ENCODE peak calls at places on chromosomes 5 and 9, in six cellular contexts. U, Z, J, K, S and F are unnamed samples.

GRCh38 chr5:585962-586628 is 26.0 kb upstream of the CEP72 start:
- DNase-seq in U (no peak), Z (no peak), J (peak), K (no peak), S (no peak), F (no peak)

GRCh38 chr5:84017704-84018240 is 297.1 kb upstream of the HAPLN1 start:
- DNase-seq in U (no peak), Z (no peak), J (no peak), K (no peak), S (no peak), F (no peak)

GRCh38 chr5:61333351-61334223 is 1.5 kb downstream of the ZSWIM6 start:
- DNase-seq in U (peak), Z (peak), J (peak), K (no peak), S (peak), F (no peak)

GRCh38 chr9:121956808-121957207 is 136.3 kb downstream of the TTLL11 start:
- DNase-seq in U (no peak), Z (no peak), J (no peak), K (no peak), S (no peak), F (no peak)

GRCh38 chr9:110125207-110125751 is 82.7 kb downstream of the C9orf152 start:
- DNase-seq in U (no peak), Z (peak), J (peak), K (no peak), S (peak), F (peak)

GRCh38 chr5:134345996-134346395 is 21.0 kb downstream of the CDKL3 start:
- DNase-seq in U (no peak), Z (no peak), J (no peak), K (no peak), S (no peak), F (no peak)

GRCh38 chr5:6496207-6496584 is 47.5 kb downstream of the UBE2QL1 start:
- DNase-seq in U (no peak), Z (no peak), J (no peak), K (no peak), S (no peak), F (no peak)

GRCh38 chr9:112241491-112241890 is 66.4 kb upstream of the SUSD1 start:
- DNase-seq in U (no peak), Z (no peak), J (no peak), K (no peak), S (no peak), F (no peak)

GRCh38 chr5:28344803-28345433 is 1306.5 kb upstream of the CDH9 start:
- DNase-seq in U (no peak), Z (no peak), J (no peak), K (no peak), S (no peak), F (no peak)

GRCh38 chr5:84298628-84299027 is 86.1 kb downstream of the EDIL3 start:
- DNase-seq in U (no peak), Z (no peak), J (no peak), K (no peak), S (no peak), F (no peak)

GRCh38 chr5:132687995-132688394 is 14.2 kb downstream of the IL4 start:
- DNase-seq in U (peak), Z (no peak), J (no peak), K (no peak), S (no peak), F (no peak)

GRCh38 chr5:59367791-59368394 is 525.6 kb downstream of the PDE4D start:
- DNase-seq in U (peak), Z (peak), J (peak), K (peak), S (peak), F (peak)

GRCh38 chr9:125746017-125746773 is 978 bp upstream of the PBX3 start:
- DNase-seq in U (peak), Z (peak), J (peak), K (peak), S (peak), F (peak)

GRCh38 chr5:14818931-14819790 is 52.4 kb downstream of the ANKH start:
- DNase-seq in U (no peak), Z (no peak), J (no peak), K (peak), S (peak), F (no peak)

GRCh38 chr5:153896701-153897100 is 142.0 kb downstream of the FAM114A2 start:
- DNase-seq in U (no peak), Z (no peak), J (no peak), K (no peak), S (no peak), F (no peak)

GRCh38 chr9:88922091-88922490 is 69.2 kb upstream of the S1PR3 start:
- DNase-seq in U (peak), Z (no peak), J (no peak), K (no peak), S (no peak), F (no peak)

GRCh38 chr5:80655231-80655784 is 525 bp upstream of the DHFR start:
- DNase-seq in U (no peak), Z (no peak), J (no peak), K (no peak), S (no peak), F (no peak)

GRCh38 chr5:126811515-126812198 is 34.7 kb downstream of the LMNB1 start:
- DNase-seq in U (no peak), Z (no peak), J (no peak), K (no peak), S (no peak), F (no peak)

GRCh38 chr5:58462154-58462553 is 2.3 kb upstream of the PLK2 start:
- DNase-seq in U (no peak), Z (no peak), J (no peak), K (no peak), S (no peak), F (no peak)

GRCh38 chr5:437281-437771 is 5.7 kb upstream of the EXOC3 start:
- DNase-seq in U (no peak), Z (no peak), J (no peak), K (no peak), S (peak), F (no peak)

GRCh38 chr5:10590226-10591047 is 26.6 kb downstream of the ANKRD33B start:
- DNase-seq in U (no peak), Z (no peak), J (no peak), K (no peak), S (no peak), F (no peak)

GRCh38 chr9:89153618-89154017 is 25.0 kb downstream of the SHC3 start:
- DNase-seq in U (no peak), Z (peak), J (no peak), K (peak), S (peak), F (no peak)

GRCh38 chr9:129834489-129835127 is 467 bp downstream of the C9orf78 start:
- DNase-seq in U (peak), Z (no peak), J (no peak), K (no peak), S (no peak), F (no peak)

GRCh38 chr5:131019601-131020315 is 145.3 kb downstream of the HINT1 start:
- DNase-seq in U (no peak), Z (no peak), J (no peak), K (no peak), S (no peak), F (no peak)

GRCh38 chr5:65721050-65721774 is 697 bp downstream of the SGTB start:
- DNase-seq in U (peak), Z (peak), J (peak), K (peak), S (peak), F (peak)

GRCh38 chr5:39760385-39761198 is 335.8 kb upstream of the DAB2 start:
- DNase-seq in U (no peak), Z (peak), J (no peak), K (no peak), S (no peak), F (no peak)

GRCh38 chr5:167696558-167697314 is 594.7 kb upstream of the WWC1 start:
- DNase-seq in U (no peak), Z (no peak), J (no peak), K (no peak), S (no peak), F (no peak)

GRCh38 chr5:159905496-159905895 is 10.8 kb upstream of the ADRA1B start:
- DNase-seq in U (no peak), Z (no peak), J (no peak), K (no peak), S (no peak), F (no peak)

GRCh38 chr5:34684980-34685352 is 28.8 kb downstream of the RAI14 start:
- DNase-seq in U (no peak), Z (no peak), J (no peak), K (no peak), S (no peak), F (no peak)

GRCh38 chr5:50873594-50874276 is 207.3 kb downstream of the PARP8 start:
- DNase-seq in U (no peak), Z (no peak), J (no peak), K (no peak), S (no peak), F (no peak)

GRCh38 chr5:53039855-53040254 is 50.7 kb downstream of the ITGA2 start:
- DNase-seq in U (no peak), Z (no peak), J (no peak), K (no peak), S (no peak), F (no peak)
- H3K27ac ChIP-seq in U (no peak), Z (no peak), J (no peak), K (no peak), S (no peak), F (no peak)

GRCh38 chr9:120933310-120934044 is 6.9 kb upstream of the TRAF1 start:
- DNase-seq in U (no peak), Z (no peak), J (no peak), K (no peak), S (no peak), F (no peak)
- H3K27ac ChIP-seq in U (no peak), Z (no peak), J (peak), K (no peak), S (peak), F (peak)

GRCh38 chr5:139663752-139664151 is 15.6 kb downstream of the CXXC5 start:
- DNase-seq in U (no peak), Z (no peak), J (no peak), K (no peak), S (no peak), F (no peak)
- H3K27ac ChIP-seq in U (no peak), Z (peak), J (peak), K (peak), S (no peak), F (peak)

DNA sequence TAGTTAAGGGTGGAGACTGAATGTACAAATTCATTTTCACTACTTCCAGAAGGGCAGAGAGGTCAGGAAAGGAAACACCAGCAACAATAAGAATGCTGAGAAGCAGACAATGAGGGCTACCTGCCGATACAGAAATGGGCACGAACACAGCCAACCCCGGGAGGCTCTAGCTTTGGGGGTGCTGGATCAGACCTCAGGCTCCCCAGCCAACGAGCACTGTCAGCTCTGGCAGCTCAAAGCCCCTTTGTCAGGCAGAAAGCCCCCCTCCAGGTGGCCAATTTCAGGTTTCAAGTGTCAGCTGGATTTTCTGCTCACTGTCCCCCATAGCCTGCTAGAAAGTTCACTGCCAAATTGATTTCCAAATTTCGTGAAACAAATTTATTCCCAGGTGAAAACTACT is 96.2 kb upstream of the PHYKPL start:
- DNase-seq in U (no peak), Z (no peak), J (no peak), K (no peak), S (no peak), F (no peak)
- H3K27ac ChIP-seq in U (no peak), Z (no peak), J (no peak), K (no peak), S (no peak), F (peak)

DNA sequence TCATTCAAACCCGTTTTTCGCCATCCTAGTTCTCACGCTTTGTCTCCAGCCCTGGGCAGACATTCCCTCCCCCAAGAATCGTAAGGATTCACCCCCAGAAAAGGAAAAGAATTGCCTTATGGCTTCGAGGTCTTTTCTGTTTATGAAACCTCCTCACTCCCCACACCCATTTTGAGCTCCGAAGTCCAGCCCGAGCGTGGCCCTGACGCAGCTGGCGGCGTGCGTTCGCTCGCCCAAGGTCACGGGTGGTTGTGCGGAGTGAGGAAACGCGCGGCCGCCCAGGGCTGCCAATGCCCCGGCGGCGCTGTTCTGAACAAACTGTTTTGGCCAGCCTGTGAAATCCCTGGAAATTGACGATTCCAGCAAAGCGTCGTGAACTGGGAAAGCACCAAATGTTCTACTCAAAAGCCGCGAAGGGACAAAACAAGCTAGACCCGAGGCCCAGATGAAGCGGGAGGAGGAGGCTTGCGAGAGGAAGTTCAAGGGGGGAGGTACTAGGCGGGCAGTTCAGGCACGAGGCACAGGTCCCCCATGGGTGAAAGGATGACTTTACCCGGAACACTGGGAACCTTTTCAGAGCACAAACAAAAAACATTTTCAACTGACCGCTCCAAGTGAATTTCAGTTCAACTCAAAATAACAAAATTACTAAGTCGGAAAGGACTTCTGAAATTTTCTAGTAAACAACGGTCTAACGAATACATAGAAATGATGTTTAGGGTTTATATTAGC is 683 bp upstream of the ZFAND5 start:
- DNase-seq in U (peak), Z (peak), J (peak), K (peak), S (peak), F (peak)
- H3K27ac ChIP-seq in U (peak), Z (peak), J (peak), K (peak), S (peak), F (peak)

GRCh38 chr5:53359906-53360305 is 120.5 kb upstream of the FST start:
- DNase-seq in U (no peak), Z (no peak), J (no peak), K (no peak), S (no peak), F (no peak)
- H3K27ac ChIP-seq in U (no peak), Z (no peak), J (no peak), K (no peak), S (no peak), F (no peak)